ENCODE peak calls at places on chromosomes 11 and 22, in seven cellular contexts. L is GM18507; Q is A549; H is Daoy; O is kidney epithelial cell; I is stimulated activated CD4-positive, alpha-beta T cell treated with anti-CD3 and anti-CD28 coated beads, Interleukin-4, amount 100 ng/mL, for 1 hour; P is epithelial cell of proximal tubule. Y is an unnamed sample.

GRCh38 chr22:37329239-37330140 is 47.2 kb downstream of the CYTH4 start:
- DNase-seq in O (no peak), H (peak; percentile 62), I (no peak), L (no peak), P (no peak), Q (no peak), Y (no peak)

GRCh38 chr22:41576877-41577276 is 12.8 kb downstream of the PMM1 start:
- DNase-seq in O (no peak), I (peak; percentile 21), P (no peak), Q (peak; percentile 60), H (peak; percentile 61), L (no peak), Y (no peak)

GRCh38 chr22:33050614-33051230 is 7.5 kb downstream of the SYN3 start:
- DNase-seq in L (no peak), H (no peak), O (no peak), I (no peak), Q (no peak), P (no peak), Y (no peak)

GRCh38 chr22:38706101-38706884 is 549 bp downstream of the GTPBP1 start:
- DNase-seq in P (no peak), O (no peak), L (no peak), I (peak; percentile 47), Q (no peak), H (peak; percentile 45), Y (no peak)

GRCh38 chr11:116511684-116512083 is 261.1 kb downstream of the BUD13 start:
- DNase-seq in Q (no peak), P (no peak), O (no peak), H (no peak), L (no peak), I (no peak), Y (no peak)

GRCh38 chr11:92779746-92780145 is 189.7 kb upstream of the MTNR1B start:
- DNase-seq in O (no peak), I (no peak), H (no peak), L (no peak), Q (no peak), P (no peak), Y (no peak)

GRCh38 chr11:72041364-72042058 is 38.8 kb downstream of the NUMA1 start:
- DNase-seq in O (no peak), P (peak; percentile 15), I (peak; percentile 43), L (no peak), H (peak; percentile 64), Q (peak; percentile 57), Y (peak; percentile 27)

GRCh38 chr11:61488651-61489291 is 19.8 kb upstream of the LRRC10B start:
- DNase-seq in O (no peak), Q (no peak), H (peak; percentile 35), I (no peak), P (peak; percentile 33), L (no peak), Y (no peak)

GRCh38 chr11:78194490-78194889 is 5.8 kb downstream of the USP35 start:
- DNase-seq in H (no peak), Q (no peak), L (no peak), O (no peak), P (no peak), I (no peak), Y (no peak)

GRCh38 chr11:45662665-45663485 is 2.5 kb downstream of the CHST1 start:
- DNase-seq in I (no peak), H (peak; percentile 84), L (no peak), O (peak; percentile 55), Q (peak; percentile 63), P (no peak), Y (peak; percentile 71)

GRCh38 chr22:32487021-32487420 is 12.4 kb downstream of the FBXO7 start:
- DNase-seq in Q (no peak), I (no peak), P (no peak), H (no peak), O (no peak), L (no peak), Y (no peak)

GRCh38 chr22:31846161-31847115 is 92.6 kb downstream of the DEPDC5 start:
- DNase-seq in H (peak; percentile 7), I (no peak), O (no peak), P (no peak), L (no peak), Q (peak; percentile 8), Y (peak; percentile 83)

GRCh38 chr22:43222281-43222680 is 35.3 kb upstream of the TTLL12 start:
- DNase-seq in O (no peak), I (no peak), H (no peak), Q (no peak), L (no peak), P (no peak), Y (no peak)

GRCh38 chr22:20569059-20570058 is 61.9 kb downstream of the MED15 start:
- DNase-seq in L (no peak), Q (peak; percentile 87), O (peak; percentile 91), P (peak; percentile 92), I (peak; percentile 37), H (peak; percentile 94), Y (peak; percentile 93)

GRCh38 chr11:76252625-76253024 is 46.3 kb upstream of the WNT11 start:
- DNase-seq in Q (no peak), P (no peak), L (no peak), O (no peak), H (no peak), I (no peak), Y (no peak)

GRCh38 chr22:19757140-19757984 is 3.2 kb upstream of the TBX1 start:
- DNase-seq in H (no peak), P (no peak), O (no peak), L (no peak), Q (no peak), I (no peak), Y (no peak)

GRCh38 chr22:46153930-46154329 is 3.6 kb downstream of the PPARA start:
- DNase-seq in I (no peak), Q (no peak), O (no peak), H (no peak), P (no peak), L (no peak), Y (no peak)

GRCh38 chr11:59273008-59273841 is 60.5 kb upstream of the MPEG1 start:
- DNase-seq in Q (no peak), I (no peak), O (no peak), H (no peak), L (peak; percentile 49), P (no peak), Y (no peak)

Y was measured in non-pigmented ciliary epithelial cell.